ENCODE peak calls at places on chromosome 22, in seven cellular contexts. One of them, this sample, is unnamed.

GRCh38 chr22:47569389-47570299 is 807.2 kb downstream of the TBC1D22A start:
- DNase-seq in ovary: no peak
- DNase-seq in right lobe of liver: no peak
- DNase-seq in fibroblast of the aortic adventitia: no peak
- DNase-seq in transverse colon: no peak
- DNase-seq in spleen: no peak
- DNase-seq in Peyer's patch: no peak
- DNase-seq in this sample: no peak

GRCh38 chr22:30925667-30926066 is 42.9 kb downstream of the MORC2 start:
- DNase-seq in ovary: no peak
- DNase-seq in right lobe of liver: no peak
- DNase-seq in fibroblast of the aortic adventitia: no peak
- DNase-seq in transverse colon: no peak
- DNase-seq in spleen: no peak
- DNase-seq in Peyer's patch: no peak
- DNase-seq in this sample: no peak

GRCh38 chr22:42932857-42933782 is 76.0 kb upstream of the ARFGAP3 start:
- DNase-seq in ovary: no peak
- DNase-seq in right lobe of liver: no peak
- DNase-seq in fibroblast of the aortic adventitia: peak; percentile 28
- DNase-seq in transverse colon: no peak
- DNase-seq in spleen: peak; percentile 87
- DNase-seq in Peyer's patch: no peak
- DNase-seq in this sample: peak; percentile 85

GRCh38 chr22:28375761-28376534 is 303.7 kb downstream of the TTC28 start:
- DNase-seq in ovary: no peak
- DNase-seq in right lobe of liver: no peak
- DNase-seq in fibroblast of the aortic adventitia: peak; percentile 82
- DNase-seq in transverse colon: no peak
- DNase-seq in spleen: no peak
- DNase-seq in Peyer's patch: no peak
- DNase-seq in this sample: no peak

GRCh38 chr22:43474161-43475101 is 62.6 kb downstream of the MPPED1 start:
- DNase-seq in ovary: no peak
- DNase-seq in right lobe of liver: peak; percentile 89
- DNase-seq in fibroblast of the aortic adventitia: no peak
- DNase-seq in transverse colon: no peak
- DNase-seq in spleen: peak; percentile 70
- DNase-seq in Peyer's patch: no peak
- DNase-seq in this sample: no peak

GRCh38 chr22:46274381-46274780 is 6.6 kb downstream of the TTC38 start:
- DNase-seq in ovary: no peak
- DNase-seq in right lobe of liver: no peak
- DNase-seq in fibroblast of the aortic adventitia: no peak
- DNase-seq in transverse colon: no peak
- DNase-seq in spleen: peak; percentile 39
- DNase-seq in Peyer's patch: peak; percentile 15
- DNase-seq in this sample: no peak

GRCh38 chr22:38756631-38757463 is 1.0 kb upstream of the SUN2 start:
- DNase-seq in ovary: no peak
- DNase-seq in right lobe of liver: no peak
- DNase-seq in fibroblast of the aortic adventitia: no peak
- DNase-seq in transverse colon: peak; percentile 21
- DNase-seq in spleen: peak; percentile 83
- DNase-seq in Peyer's patch: no peak
- DNase-seq in this sample: no peak

GRCh38 chr22:36565686-36566085 is 36.7 kb upstream of the EIF3D start:
- DNase-seq in ovary: no peak
- DNase-seq in right lobe of liver: no peak
- DNase-seq in fibroblast of the aortic adventitia: no peak
- DNase-seq in transverse colon: no peak
- DNase-seq in spleen: no peak
- DNase-seq in Peyer's patch: no peak
- DNase-seq in this sample: no peak

GRCh38 chr22:39574779-39575551 is 4.4 kb downstream of the CACNA1I start:
- DNase-seq in ovary: no peak
- DNase-seq in right lobe of liver: no peak
- DNase-seq in fibroblast of the aortic adventitia: peak; percentile 69
- DNase-seq in transverse colon: no peak
- DNase-seq in spleen: no peak
- DNase-seq in Peyer's patch: no peak
- DNase-seq in this sample: no peak

GRCh38 chr22:33210129-33210784 is 152.1 kb upstream of the SYN3 start:
- DNase-seq in ovary: no peak
- DNase-seq in right lobe of liver: peak; percentile 18
- DNase-seq in fibroblast of the aortic adventitia: peak; percentile 39
- DNase-seq in transverse colon: peak; percentile 9
- DNase-seq in spleen: no peak
- DNase-seq in Peyer's patch: no peak
- DNase-seq in this sample: no peak

GRCh38 chr22:32123657-32124056 is 35.4 kb downstream of the C22orf42 start:
- DNase-seq in ovary: no peak
- DNase-seq in right lobe of liver: no peak
- DNase-seq in fibroblast of the aortic adventitia: no peak
- DNase-seq in transverse colon: no peak
- DNase-seq in spleen: no peak
- DNase-seq in Peyer's patch: no peak
- DNase-seq in this sample: no peak
- TF ChIP-seq CTCF in ovary: no peak
- TF ChIP-seq CTCF in right lobe of liver: peak; percentile 14
- TF ChIP-seq CTCF in fibroblast of the aortic adventitia: no peak
- TF ChIP-seq CTCF in transverse colon: no peak
- TF ChIP-seq CTCF in spleen: no peak
- TF ChIP-seq CTCF in Peyer's patch: no peak
- TF ChIP-seq CTCF in this sample: no peak

DNA sequence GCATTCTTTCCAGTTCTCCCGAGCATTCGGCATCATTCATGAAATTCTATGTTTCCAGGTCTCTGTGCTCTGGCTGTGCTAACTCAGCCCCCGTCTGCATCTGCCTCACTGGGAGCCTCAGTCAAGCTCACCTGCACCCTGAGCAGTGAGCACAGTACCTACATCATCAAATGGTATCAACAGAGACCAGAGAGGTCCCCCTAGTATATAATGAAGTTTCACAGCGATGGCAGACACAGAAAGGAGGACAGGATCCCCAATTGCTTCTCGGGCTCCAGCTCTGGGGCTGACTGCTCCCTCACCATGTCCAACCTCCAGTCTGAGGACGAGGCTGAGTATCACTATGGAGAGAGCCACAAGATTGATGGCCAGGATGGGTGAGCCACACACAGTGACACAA is 52.8 kb upstream of the IGLL5 start:
- DNase-seq in ovary: no peak
- DNase-seq in right lobe of liver: no peak
- DNase-seq in fibroblast of the aortic adventitia: no peak
- DNase-seq in transverse colon: no peak
- DNase-seq in spleen: no peak
- DNase-seq in Peyer's patch: no peak
- DNase-seq in this sample: no peak
- H3K4me3 ChIP-seq in ovary: no peak overlapping the region
- H3K4me3 ChIP-seq in right lobe of liver: no peak overlapping the region
- H3K4me3 ChIP-seq in fibroblast of the aortic adventitia: no peak overlapping the region
- H3K4me3 ChIP-seq in transverse colon: no peak overlapping the region
- H3K4me3 ChIP-seq in spleen: no peak overlapping the region
- H3K4me3 ChIP-seq in Peyer's patch: no peak overlapping the region
- H3K4me3 ChIP-seq in this sample: no peak overlapping the region

GRCh38 chr22:24037851-24038765 is 27.0 kb downstream of the CABIN1 start:
- DNase-seq in ovary: no peak
- DNase-seq in right lobe of liver: no peak
- DNase-seq in fibroblast of the aortic adventitia: no peak
- DNase-seq in transverse colon: no peak
- DNase-seq in spleen: no peak
- DNase-seq in Peyer's patch: no peak
- DNase-seq in this sample: no peak
- TF ChIP-seq CTCF in ovary: no peak
- TF ChIP-seq CTCF in right lobe of liver: no peak
- TF ChIP-seq CTCF in fibroblast of the aortic adventitia: no peak
- TF ChIP-seq CTCF in transverse colon: no peak
- TF ChIP-seq CTCF in spleen: no peak
- TF ChIP-seq CTCF in Peyer's patch: no peak
- TF ChIP-seq CTCF in this sample: no peak

GRCh38 chr22:50086526-50086925 is 1.3 kb upstream of the MLC1 start:
- DNase-seq in ovary: no peak
- DNase-seq in right lobe of liver: no peak
- DNase-seq in fibroblast of the aortic adventitia: peak; percentile 89
- DNase-seq in transverse colon: no peak
- DNase-seq in spleen: no peak
- DNase-seq in Peyer's patch: no peak
- DNase-seq in this sample: no peak

GRCh38 chr22:50083462-50084081 is 1.7 kb downstream of the MLC1 start:
- DNase-seq in ovary: no peak
- DNase-seq in right lobe of liver: no peak
- DNase-seq in fibroblast of the aortic adventitia: no peak
- DNase-seq in transverse colon: no peak
- DNase-seq in spleen: peak; percentile 66
- DNase-seq in Peyer's patch: no peak
- DNase-seq in this sample: no peak

GRCh38 chr22:50084570-50084969 is 656 bp downstream of the MLC1 start:
- DNase-seq in ovary: no peak
- DNase-seq in right lobe of liver: no peak
- DNase-seq in fibroblast of the aortic adventitia: no peak
- DNase-seq in transverse colon: no peak
- DNase-seq in spleen: peak; percentile 77
- DNase-seq in Peyer's patch: no peak
- DNase-seq in this sample: no peak

GRCh38 chr22:50084085-50084484 is 1.1 kb downstream of the MLC1 start:
- DNase-seq in ovary: no peak
- DNase-seq in right lobe of liver: no peak
- DNase-seq in fibroblast of the aortic adventitia: no peak
- DNase-seq in transverse colon: no peak
- DNase-seq in spleen: peak; percentile 69
- DNase-seq in Peyer's patch: no peak
- DNase-seq in this sample: no peak

DNA sequence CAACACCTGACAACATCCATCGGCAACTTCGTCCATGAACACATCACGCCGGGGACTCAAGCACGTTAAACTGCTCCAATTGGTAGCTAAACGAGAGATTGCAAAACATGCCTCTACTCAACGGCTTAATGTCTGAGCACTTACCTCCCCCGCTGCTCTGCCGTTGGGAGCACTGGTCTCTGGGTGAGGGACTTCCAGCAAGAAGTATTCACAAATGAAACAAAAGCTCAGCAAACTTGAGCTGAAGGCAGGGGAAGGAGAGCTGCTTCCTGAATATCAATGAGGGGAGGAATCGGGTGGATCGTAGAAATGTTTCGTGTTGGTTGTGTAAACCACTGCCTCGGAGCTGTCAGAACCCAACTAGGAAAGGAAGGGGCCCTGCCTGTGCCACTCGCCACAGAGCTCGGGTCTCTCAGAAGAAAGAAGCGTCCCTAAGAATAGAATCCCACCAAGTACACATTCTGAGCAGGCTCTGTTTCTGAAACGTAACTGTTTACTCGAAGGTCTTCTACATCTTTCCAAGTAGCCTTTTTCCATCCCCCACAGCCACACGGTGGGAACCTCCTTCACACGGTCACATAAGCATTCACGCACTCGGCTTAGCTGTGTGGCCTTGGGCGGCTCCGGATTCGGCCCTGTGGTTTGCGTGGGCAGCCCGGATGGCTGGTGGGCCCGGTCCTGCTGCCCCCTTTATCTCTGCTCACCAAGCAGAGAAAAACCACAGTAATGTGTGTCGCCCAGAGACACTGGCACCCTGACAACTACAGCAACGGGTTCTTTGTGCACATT is at the start of gene MLC1:
- DNase-seq in ovary: no peak
- DNase-seq in right lobe of liver: no peak
- DNase-seq in fibroblast of the aortic adventitia: peak; percentile 28
- DNase-seq in transverse colon: no peak
- DNase-seq in spleen: peak; percentile 71
- DNase-seq in Peyer's patch: no peak
- DNase-seq in this sample: no peak
- H3K4me3 ChIP-seq in ovary: no peak within 1 kb of the TSS
- H3K4me3 ChIP-seq in right lobe of liver: no peak within 1 kb of the TSS
- H3K4me3 ChIP-seq in fibroblast of the aortic adventitia: no peak within 1 kb of the TSS
- H3K4me3 ChIP-seq in transverse colon: no peak within 1 kb of the TSS
- H3K4me3 ChIP-seq in spleen: no peak within 1 kb of the TSS
- H3K4me3 ChIP-seq in Peyer's patch: no peak within 1 kb of the TSS
- H3K4me3 ChIP-seq in this sample: peak within 1 kb of the TSS; percentile 37

DNA sequence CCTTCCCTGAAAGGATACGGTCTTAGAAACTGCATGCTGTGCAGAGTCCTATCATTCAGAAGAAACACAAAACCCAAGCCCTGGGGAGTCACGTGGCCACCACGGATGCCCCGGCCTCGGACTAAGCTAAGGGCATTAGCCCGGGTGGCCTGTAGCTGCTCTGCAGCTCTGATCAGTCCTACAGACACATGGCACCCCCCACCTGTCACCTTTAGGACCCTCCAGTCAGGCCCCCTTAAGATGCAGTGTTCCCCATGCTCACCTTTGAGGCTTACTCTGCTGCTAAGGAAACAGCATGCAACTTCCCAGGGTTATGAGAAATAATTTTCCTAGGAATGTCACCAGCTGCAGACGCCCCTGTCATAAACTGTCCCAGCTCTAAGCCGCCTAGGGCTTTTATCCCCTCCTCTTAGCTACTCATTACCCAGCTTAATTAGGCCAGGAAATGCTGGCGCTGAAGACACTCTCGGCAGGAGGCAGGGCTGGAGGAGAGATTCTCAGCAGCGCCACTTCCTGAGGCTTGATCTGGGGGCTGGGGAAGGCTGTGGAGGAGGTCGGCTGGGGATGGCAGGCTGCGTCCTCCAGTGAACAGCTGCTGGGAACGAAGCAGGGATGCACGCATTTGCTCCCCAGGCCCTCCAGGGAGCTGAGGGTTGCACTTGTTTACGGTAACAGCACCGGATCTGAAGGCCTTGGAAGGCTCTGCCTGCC is 47.2 kb upstream of the ADA2 start:
- DNase-seq in ovary: peak; percentile 33
- DNase-seq in right lobe of liver: no peak
- DNase-seq in fibroblast of the aortic adventitia: no peak
- DNase-seq in transverse colon: peak; percentile 76
- DNase-seq in spleen: no peak
- DNase-seq in Peyer's patch: peak; percentile 73
- DNase-seq in this sample: no peak
- TF ChIP-seq CTCF in ovary: no peak
- TF ChIP-seq CTCF in right lobe of liver: no peak
- TF ChIP-seq CTCF in fibroblast of the aortic adventitia: no peak
- TF ChIP-seq CTCF in transverse colon: no peak
- TF ChIP-seq CTCF in spleen: no peak
- TF ChIP-seq CTCF in Peyer's patch: no peak
- TF ChIP-seq CTCF in this sample: no peak